ENCODE peak calls at places on chromosomes 7 and 10, in seven cellular contexts. Q is stromal cell of bone marrow; G is CD8-positive, alpha-beta memory T cell; N is heart right ventricle; W is colonic mucosa; F is anterior cingulate cortex; I is choroid plexus epithelial cell. M is an unnamed sample.

GRCh38 chr10:80714566-80714965 is 176.9 kb downstream of the SH2D4B start:
- DNase-seq in Q (no peak), N (no peak), I (no peak), G (no peak), F (no peak), W (no peak), M (no peak)

GRCh38 chr7:92645531-92646061 is 55.4 kb upstream of the FAM133B start:
- DNase-seq in G (no peak), I (no peak), Q (no peak), N (no peak), F (no peak), W (peak; percentile 87), M (peak; percentile 74)

GRCh38 chr7:107856806-107857540 is 34.0 kb upstream of the DLD start:
- DNase-seq in G (peak; percentile 21), I (peak; percentile 46), W (peak; percentile 53), N (no peak), F (no peak), Q (no peak), M (no peak)

GRCh38 chr10:44390585-44391072 is 5.7 kb upstream of the CXCL12 start:
- DNase-seq in G (no peak), Q (no peak), I (no peak), W (no peak), N (no peak), F (no peak), M (no peak)

GRCh38 chr10:43322321-43322720 is 49.1 kb upstream of the FXYD4 start:
- DNase-seq in F (no peak), G (no peak), W (peak; percentile 74), N (no peak), Q (no peak), I (no peak), M (no peak)

GRCh38 chr7:55065079-55065478 is 46.3 kb downstream of the EGFR start:
- DNase-seq in I (peak; percentile 98), N (no peak), Q (peak; percentile 96), W (no peak), F (no peak), G (no peak), M (peak; percentile 87)

GRCh38 chr10:44064987-44065787 is 319.7 kb downstream of the CXCL12 start:
- DNase-seq in F (no peak), W (no peak), I (no peak), G (no peak), N (no peak), Q (no peak), M (no peak)

GRCh38 chr10:112843623-112844022 is 106.4 kb upstream of the TCF7L2 start:
- DNase-seq in Q (no peak), G (no peak), I (no peak), N (no peak), W (no peak), F (no peak), M (no peak)

GRCh38 chr7:101169838-101170531 is 4.6 kb upstream of the VGF start:
- DNase-seq in G (peak; percentile 76), Q (no peak), W (peak; percentile 81), F (peak; percentile 47), N (peak; percentile 63), I (peak; percentile 66), M (no peak)

GRCh38 chr10:31018977-31019376 is 12.7 kb downstream of the ZNF438 start:
- DNase-seq in I (no peak), G (no peak), N (no peak), F (no peak), W (no peak), Q (no peak), M (no peak)

GRCh38 chr10:27743736-27744477 is 1.7 kb downstream of the MKX start:
- DNase-seq in Q (no peak), G (peak; percentile 21), N (no peak), F (no peak), W (peak; percentile 27), I (no peak), M (no peak)

GRCh38 chr10:30534465-30535144 is 94.9 kb downstream of the LYZL2 start:
- DNase-seq in W (peak; percentile 79), G (peak; percentile 69), N (peak; percentile 74), I (peak; percentile 89), Q (peak; percentile 53), F (peak; percentile 13), M (peak; percentile 65)

GRCh38 chr7:159012353-159013069 is 132.2 kb downstream of the VIPR2 start:
- DNase-seq in Q (no peak), G (no peak), I (peak; percentile 27), N (peak; percentile 72), W (peak; percentile 56), F (peak; percentile 79), M (no peak)

GRCh38 chr10:74743401-74743800 is 83.0 kb upstream of the KAT6B start:
- DNase-seq in G (no peak), W (no peak), Q (no peak), N (no peak), F (no peak), I (no peak), M (no peak)

GRCh38 chr7:133794490-133794889 is 332.6 kb upstream of the LRGUK start:
- DNase-seq in Q (no peak), W (no peak), F (no peak), G (no peak), I (peak; percentile 23), N (peak; percentile 29), M (no peak)

GRCh38 chr10:117163061-117163953 is 25.2 kb upstream of the VAX1 start:
- DNase-seq in G (no peak), N (no peak), W (no peak), Q (no peak), F (no peak), I (no peak), M (no peak)

GRCh38 chr10:11757452-11757819 is 15.3 kb downstream of the ECHDC3 start:
- DNase-seq in F (no peak), W (peak; percentile 44), Q (peak; percentile 90), G (no peak), I (peak; percentile 95), N (peak; percentile 81), M (peak; percentile 83)

GRCh38 chr7:64574481-64575159 is 11.7 kb upstream of the ZNF680 start:
- DNase-seq in F (peak; percentile 16), I (peak; percentile 76), Q (peak; percentile 21), W (peak; percentile 22), G (no peak), N (peak; percentile 78), M (peak; percentile 71)

GRCh38 chr10:131650169-131650705 is 250.6 kb upstream of the PPP2R2D start:
- DNase-seq in G (no peak), N (no peak), F (no peak), I (no peak), Q (no peak), W (no peak), M (no peak)

GRCh38 chr10:95235676-95236067 is 41.6 kb downstream of the ACSM6 start:
- DNase-seq in F (no peak), W (no peak), Q (no peak), I (no peak), N (no peak), G (no peak), M (no peak)

GRCh38 chr10:20417791-20418190 is 479.3 kb downstream of the NEBL start:
- DNase-seq in N (no peak), W (no peak), I (no peak), Q (no peak), G (no peak), F (no peak), M (no peak)

GRCh38 chr7:108805808-108806397 is 236.2 kb downstream of the DNAJB9 start:
- DNase-seq in N (no peak), G (no peak), Q (peak; percentile 30), F (no peak), W (no peak), I (peak; percentile 63), M (peak; percentile 11)

GRCh38 chr7:76054129-76055120 is 6.5 kb downstream of the MDH2 start:
- DNase-seq in W (no peak), Q (no peak), F (no peak), G (no peak), I (peak; percentile 76), N (no peak), M (peak; percentile 84)

GRCh38 chr10:21873198-21873597 is 130.3 kb downstream of the DNAJC1 start:
- DNase-seq in G (no peak), W (no peak), N (no peak), Q (no peak), F (no peak), I (no peak), M (no peak)

GRCh38 chr10:22010973-22011408 is 7.5 kb upstream of the DNAJC1 start:
- DNase-seq in I (peak; percentile 45), Q (no peak), W (no peak), N (no peak), G (peak; percentile 36), F (no peak), M (no peak)

GRCh38 chr7:157792954-157793353 is 456.1 kb downstream of the DNAJB6 start:
- DNase-seq in N (no peak), G (no peak), W (no peak), Q (no peak), F (no peak), I (peak; percentile 15), M (no peak)

GRCh38 chr10:14822879-14823755 is 14.7 kb downstream of the CDNF start:
- DNase-seq in I (peak; percentile 72), N (peak; percentile 23), G (peak; percentile 19), Q (no peak), W (peak; percentile 34), F (no peak), M (peak; percentile 50)

GRCh38 chr10:15369642-15370211 is 1.4 kb downstream of the FAM171A1 start:
- DNase-seq in F (peak; percentile 18), G (peak; percentile 1), W (peak; percentile 43), I (no peak), Q (no peak), N (no peak), M (no peak)

GRCh38 chr10:6734286-6734685 is 154.2 kb upstream of the PRKCQ start:
- DNase-seq in I (no peak), G (no peak), W (no peak), Q (no peak), N (no peak), F (no peak), M (no peak)

GRCh38 chr10:126049741-126050140 is 153.4 kb downstream of the FANK1 start:
- DNase-seq in W (no peak), G (no peak), F (no peak), Q (peak; percentile 67), N (peak; percentile 47), I (peak; percentile 74), M (peak; percentile 22)

GRCh38 chr7:142964502-142965246 is 2.5 kb upstream of the KEL start:
- DNase-seq in I (no peak), F (no peak), G (no peak), N (no peak), Q (no peak), W (no peak), M (no peak)

GRCh38 chr7:20307119-20307518 is 23.6 kb upstream of the ITGB8 start:
- DNase-seq in W (no peak), F (no peak), Q (no peak), G (no peak), N (no peak), I (peak; percentile 80), M (no peak)

M was measured in RWPE1.